ENCODE peak calls at places on chromosomes 4 and X, in five cellular contexts. One of them, this sample, is unnamed.

GRCh38 chr4:155288999-155289398 is 80.6 kb downstream of the NPY2R start:
- DNase-seq in DMS 273 treated with DMSO at 0.1 percent for 48 hours: no peak
- DNase-seq in A549: no peak
- DNase-seq in NCI-H774: no peak
- DNase-seq in MV-4-11: no peak
- DNase-seq in this sample: no peak

GRCh38 chrX:21153503-21153902 is 220.7 kb upstream of the CNKSR2 start:
- DNase-seq in DMS 273 treated with DMSO at 0.1 percent for 48 hours: no peak
- DNase-seq in A549: peak; percentile 10
- DNase-seq in NCI-H774: no peak
- DNase-seq in MV-4-11: no peak
- DNase-seq in this sample: peak; percentile 44

GRCh38 chrX:13092455-13092941 is 48.1 kb upstream of the FAM9C start:
- DNase-seq in DMS 273 treated with DMSO at 0.1 percent for 48 hours: no peak
- DNase-seq in A549: no peak
- DNase-seq in NCI-H774: no peak
- DNase-seq in MV-4-11: peak; percentile 96
- DNase-seq in this sample: no peak

GRCh38 chr4:28248269-28248668 is 1387.6 kb downstream of the STIM2 start:
- DNase-seq in DMS 273 treated with DMSO at 0.1 percent for 48 hours: no peak
- DNase-seq in A549: no peak
- DNase-seq in NCI-H774: no peak
- DNase-seq in MV-4-11: peak; percentile 4
- DNase-seq in this sample: no peak

GRCh38 chr4:67234296-67234695 is 311.0 kb downstream of the CENPC start:
- DNase-seq in DMS 273 treated with DMSO at 0.1 percent for 48 hours: no peak
- DNase-seq in A549: no peak
- DNase-seq in NCI-H774: no peak
- DNase-seq in MV-4-11: no peak
- DNase-seq in this sample: no peak

GRCh38 chr4:43353552-43353951 is 461.0 kb downstream of the GRXCR1 start:
- DNase-seq in DMS 273 treated with DMSO at 0.1 percent for 48 hours: no peak
- DNase-seq in A549: no peak
- DNase-seq in NCI-H774: no peak
- DNase-seq in MV-4-11: no peak
- DNase-seq in this sample: no peak

GRCh38 chr4:57249083-57249482 is 138.9 kb upstream of the IGFBP7 start:
- DNase-seq in DMS 273 treated with DMSO at 0.1 percent for 48 hours: no peak
- DNase-seq in A549: no peak
- DNase-seq in NCI-H774: no peak
- DNase-seq in MV-4-11: no peak
- DNase-seq in this sample: no peak

GRCh38 chr4:183430317-183430986 is 14.0 kb upstream of the CDKN2AIP start:
- DNase-seq in DMS 273 treated with DMSO at 0.1 percent for 48 hours: no peak
- DNase-seq in A549: no peak
- DNase-seq in NCI-H774: no peak
- DNase-seq in MV-4-11: no peak
- DNase-seq in this sample: no peak

GRCh38 chr4:177185151-177185550 is 124.5 kb upstream of the NEIL3 start:
- DNase-seq in DMS 273 treated with DMSO at 0.1 percent for 48 hours: no peak
- DNase-seq in A549: no peak
- DNase-seq in NCI-H774: no peak
- DNase-seq in MV-4-11: no peak
- DNase-seq in this sample: no peak

GRCh38 chr4:152036626-152037025 is 275.8 kb upstream of the GATB start:
- DNase-seq in DMS 273 treated with DMSO at 0.1 percent for 48 hours: no peak
- DNase-seq in A549: no peak
- DNase-seq in NCI-H774: no peak
- DNase-seq in MV-4-11: no peak
- DNase-seq in this sample: no peak

GRCh38 chr4:184568770-184569169 is 80.5 kb downstream of the CASP3 start:
- DNase-seq in DMS 273 treated with DMSO at 0.1 percent for 48 hours: no peak
- DNase-seq in A549: no peak
- DNase-seq in NCI-H774: no peak
- DNase-seq in MV-4-11: peak; percentile 45
- DNase-seq in this sample: no peak

GRCh38 chrX:72031118-72031517 is 100.6 kb downstream of the RTL5 start:
- DNase-seq in DMS 273 treated with DMSO at 0.1 percent for 48 hours: no peak
- DNase-seq in A549: no peak
- DNase-seq in NCI-H774: no peak
- DNase-seq in MV-4-11: no peak
- DNase-seq in this sample: no peak

GRCh38 chrX:9786839-9787635 is 808 bp downstream of the SHROOM2 start:
- DNase-seq in DMS 273 treated with DMSO at 0.1 percent for 48 hours: no peak
- DNase-seq in A549: no peak
- DNase-seq in NCI-H774: no peak
- DNase-seq in MV-4-11: no peak
- DNase-seq in this sample: no peak

GRCh38 chr4:86130160-86130933 is 229.5 kb downstream of the MAPK10 start:
- DNase-seq in DMS 273 treated with DMSO at 0.1 percent for 48 hours: no peak
- DNase-seq in A549: no peak
- DNase-seq in NCI-H774: no peak
- DNase-seq in MV-4-11: no peak
- DNase-seq in this sample: no peak

GRCh38 chr4:84647307-84647884 is 64.5 kb downstream of the CDS1 start:
- DNase-seq in DMS 273 treated with DMSO at 0.1 percent for 48 hours: no peak
- DNase-seq in A549: no peak
- DNase-seq in NCI-H774: no peak
- DNase-seq in MV-4-11: peak; percentile 27
- DNase-seq in this sample: no peak

GRCh38 chrX:4762196-4762595 is 1048.7 kb upstream of the PRKX start:
- DNase-seq in DMS 273 treated with DMSO at 0.1 percent for 48 hours: no peak
- DNase-seq in A549: no peak
- DNase-seq in NCI-H774: no peak
- DNase-seq in MV-4-11: no peak
- DNase-seq in this sample: no peak

GRCh38 chr4:157222764-157223145 is 2.2 kb downstream of the GRIA2 start:
- DNase-seq in DMS 273 treated with DMSO at 0.1 percent for 48 hours: no peak
- DNase-seq in A549: no peak
- DNase-seq in NCI-H774: no peak
- DNase-seq in MV-4-11: no peak
- DNase-seq in this sample: no peak

GRCh38 chrX:47796433-47796906 is 40.2 kb upstream of the ZNF81 start:
- DNase-seq in DMS 273 treated with DMSO at 0.1 percent for 48 hours: no peak
- DNase-seq in A549: no peak
- DNase-seq in NCI-H774: no peak
- DNase-seq in MV-4-11: no peak
- DNase-seq in this sample: no peak

GRCh38 chr4:124121511-124121934 is 591.0 kb downstream of the ANKRD50 start:
- DNase-seq in DMS 273 treated with DMSO at 0.1 percent for 48 hours: no peak
- DNase-seq in A549: peak; percentile 22
- DNase-seq in NCI-H774: no peak
- DNase-seq in MV-4-11: no peak
- DNase-seq in this sample: no peak

GRCh38 chr4:151227731-151228130 is 49.2 kb upstream of the PRSS48 start:
- DNase-seq in DMS 273 treated with DMSO at 0.1 percent for 48 hours: no peak
- DNase-seq in A549: peak; percentile 33
- DNase-seq in NCI-H774: no peak
- DNase-seq in MV-4-11: no peak
- DNase-seq in this sample: peak; percentile 89

GRCh38 chr4:177596035-177596434 is 153.8 kb upstream of the AGA start:
- DNase-seq in DMS 273 treated with DMSO at 0.1 percent for 48 hours: no peak
- DNase-seq in A549: peak; percentile 48
- DNase-seq in NCI-H774: no peak
- DNase-seq in MV-4-11: peak; percentile 48
- DNase-seq in this sample: no peak

GRCh38 chrX:40502688-40503087 is 78.1 kb upstream of the ATP6AP2 start:
- DNase-seq in DMS 273 treated with DMSO at 0.1 percent for 48 hours: no peak
- DNase-seq in A549: no peak
- DNase-seq in NCI-H774: no peak
- DNase-seq in MV-4-11: no peak
- DNase-seq in this sample: no peak

GRCh38 chrX:38103857-38104812 is 97.8 kb downstream of the SYTL5 start:
- DNase-seq in DMS 273 treated with DMSO at 0.1 percent for 48 hours: no peak
- DNase-seq in A549: no peak
- DNase-seq in NCI-H774: no peak
- DNase-seq in MV-4-11: peak; percentile 83
- DNase-seq in this sample: no peak

GRCh38 chrX:12701625-12702024 is 89.6 kb upstream of the PRPS2 start:
- DNase-seq in DMS 273 treated with DMSO at 0.1 percent for 48 hours: peak; percentile 21
- DNase-seq in A549: peak; percentile 83
- DNase-seq in NCI-H774: peak; percentile 69
- DNase-seq in MV-4-11: peak; percentile 62
- DNase-seq in this sample: no peak